ENCODE peak calls at places on chromosomes 5 and 9, in five cellular contexts. I, Q, D, L and O are unnamed samples. For H3K4me1 and H3K27me3, the result is how much of the 10 kb centered on the place peaks cover.

GRCh38 chr5:10140195-10140973 is 109.3 kb downstream of the ATPSCKMT start:
- DNase-seq in L (no peak), I (no peak), Q (no peak), D (no peak), O (peak)

GRCh38 chr9:130579738-130580463 is 524 bp downstream of the FUBP3 start:
- DNase-seq in L (no peak), Q (no peak), I (no peak), D (no peak), O (no peak)

GRCh38 chr5:34915856-34916192 is 313 bp downstream of the BRIX1 start:
- DNase-seq in L (no peak), Q (no peak), I (no peak), D (no peak), O (no peak)

GRCh38 chr5:36854402-36855140 is 22.0 kb upstream of the NIPBL start:
- DNase-seq in I (no peak), D (no peak), Q (no peak), L (no peak), O (no peak)

GRCh38 chr5:624118-624950 is 12.2 kb downstream of the CEP72 start:
- DNase-seq in L (no peak), Q (no peak), D (no peak), I (no peak), O (no peak)

GRCh38 chr9:37385286-37385685 is 37.2 kb upstream of the GRHPR start:
- DNase-seq in I (no peak), D (no peak), L (no peak), Q (no peak), O (no peak)

GRCh38 chr9:78566948-78567675 is 270.2 kb downstream of the PSAT1 start:
- DNase-seq in Q (no peak), D (no peak), L (no peak), I (no peak), O (no peak)

GRCh38 chr9:18463991-18464390 is 10.0 kb upstream of the ADAMTSL1 start:
- DNase-seq in D (no peak), I (no peak), L (no peak), Q (no peak), O (no peak)

GRCh38 chr5:62901001-62901400 is 322.4 kb downstream of the LRRC70 start:
- DNase-seq in D (no peak), Q (no peak), L (no peak), I (no peak), O (no peak)

GRCh38 chr9:130426883-130427282 is 17.9 kb upstream of the ASS1 start:
- DNase-seq in I (no peak), Q (no peak), D (peak), L (no peak), O (peak)

GRCh38 chr5:152631217-152631616 is 226.1 kb upstream of the NMUR2 start:
- DNase-seq in L (no peak), I (no peak), D (no peak), Q (no peak), O (no peak)

GRCh38 chr5:102119252-102119651 is 176.8 kb downstream of the SLCO4C1 start:
- DNase-seq in D (no peak), Q (no peak), L (no peak), I (no peak), O (no peak)

GRCh38 chr9:30972654-30973053 is 1411.8 kb upstream of the ACO1 start:
- DNase-seq in L (no peak), Q (no peak), I (no peak), D (no peak), O (no peak)

GRCh38 chr9:109134167-109134578 is 14.4 kb upstream of the TMEM245 start:
- DNase-seq in L (no peak), I (no peak), Q (no peak), D (no peak), O (no peak)

GRCh38 chr5:160467555-160468418 is 46.1 kb downstream of the PTTG1 start:
- DNase-seq in I (peak), Q (peak), L (peak), D (peak), O (peak)

GRCh38 chr9:77016111-77016525 is 3.3 kb upstream of the FOXB2 start:
- DNase-seq in Q (no peak), I (no peak), L (no peak), D (no peak), O (no peak)

GRCh38 chr9:116479145-116479544 is 208.0 kb upstream of the TRIM32 start:
- DNase-seq in D (no peak), Q (no peak), I (no peak), L (no peak), O (no peak)

GRCh38 chr9:137550958-137551655 is 572 bp upstream of the MRPL41 start:
- DNase-seq in I (no peak), Q (no peak), D (no peak), L (no peak), O (peak)

GRCh38 chr9:71663216-71663615 is 105.1 kb downstream of the CEMIP2 start:
- DNase-seq in D (no peak), L (no peak), I (no peak), Q (no peak), O (no peak)

GRCh38 chr5:35660451-35660850 is 42.8 kb downstream of the SPEF2 start:
- DNase-seq in Q (no peak), D (no peak), L (no peak), I (no peak), O (no peak)

GRCh38 chr9:77014597-77015263 is 4.7 kb upstream of the FOXB2 start:
- DNase-seq in D (no peak), I (no peak), Q (no peak), L (no peak), O (no peak)

GRCh38 chr5:38557792-38558191 is 1.3 kb upstream of the LIFR start:
- DNase-seq in D (no peak), Q (no peak), L (no peak), I (no peak), O (no peak)

GRCh38 chr9:16726718-16727451 is 143.6 kb downstream of the BNC2 start:
- DNase-seq in L (peak), Q (no peak), D (peak), I (no peak), O (peak)

GRCh38 chr9:122222741-122223140 is 6.0 kb downstream of the LHX6 start:
- DNase-seq in Q (no peak), I (no peak), L (no peak), D (no peak), O (no peak)

GRCh38 chr9:129154866-129155477 is 23.1 kb downstream of the IER5L start:
- DNase-seq in D (no peak), L (no peak), I (no peak), Q (no peak), O (no peak)

GRCh38 chr9:107213561-107214028 is 69.5 kb upstream of the RAD23B start:
- DNase-seq in L (no peak), I (no peak), Q (peak), D (peak), O (peak)

GRCh38 chr5:167851416-167851815 is 440.0 kb upstream of the WWC1 start:
- DNase-seq in I (no peak), Q (no peak), L (no peak), D (no peak), O (no peak)

GRCh38 chr5:171121638-171122037 is 187.4 kb upstream of the TLX3 start:
- DNase-seq in D (no peak), Q (no peak), I (no peak), L (no peak), O (no peak)
- H3K4me1 ChIP-seq in D (under half), Q (under half), I (under half), L (under half), O (under half)

GRCh38 chr5:67266654-67267350 is 70.2 kb upstream of the CD180 start:
- DNase-seq in Q (no peak), D (no peak), I (no peak), L (no peak), O (no peak)
- H3K27ac ChIP-seq in Q (no peak), D (peak), I (no peak), L (peak), O (no peak)

DNA sequence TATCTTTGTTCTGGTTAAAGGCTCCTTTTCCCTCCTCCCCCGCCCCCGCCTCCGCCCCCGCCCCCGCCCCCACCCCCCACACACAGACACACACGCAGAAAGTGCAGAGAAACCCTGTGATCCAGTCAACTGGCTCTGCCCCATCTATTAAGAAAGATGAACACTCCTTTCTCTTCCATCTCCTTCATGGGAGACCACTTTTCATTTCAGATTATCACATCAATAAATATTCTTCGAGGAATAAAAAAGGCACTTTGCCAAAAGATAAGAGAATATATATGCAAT is 127.0 kb downstream of the TMEM161B start:
- DNase-seq in Q (no peak), I (no peak), D (no peak), L (no peak), O (no peak)
- H3K27me3 ChIP-seq in Q (under half), I (under half), D (under half), L (under half), O (under half)

GRCh38 chr9:134366223-134367031 is 40.2 kb downstream of the RXRA start:
- DNase-seq in L (peak), Q (no peak), D (peak), I (no peak), O (peak)

GRCh38 chr9:134364391-134365114 is 38.3 kb downstream of the RXRA start:
- DNase-seq in L (no peak), I (no peak), Q (no peak), D (no peak), O (peak)

GRCh38 chr9:134367061-134367460 is 40.8 kb downstream of the RXRA start:
- DNase-seq in D (no peak), I (no peak), L (no peak), Q (no peak), O (no peak)

GRCh38 chr9:134365115-134365596 is 38.9 kb downstream of the RXRA start:
- DNase-seq in I (no peak), D (no peak), L (no peak), Q (no peak), O (no peak)

GRCh38 chr9:134365791-134366222 is 39.6 kb downstream of the RXRA start:
- DNase-seq in Q (no peak), I (no peak), D (no peak), L (peak), O (no peak)
- H3K4me1 ChIP-seq in Q (under half), I (under half), D (under half), L (half or more), O (under half)

DNA sequence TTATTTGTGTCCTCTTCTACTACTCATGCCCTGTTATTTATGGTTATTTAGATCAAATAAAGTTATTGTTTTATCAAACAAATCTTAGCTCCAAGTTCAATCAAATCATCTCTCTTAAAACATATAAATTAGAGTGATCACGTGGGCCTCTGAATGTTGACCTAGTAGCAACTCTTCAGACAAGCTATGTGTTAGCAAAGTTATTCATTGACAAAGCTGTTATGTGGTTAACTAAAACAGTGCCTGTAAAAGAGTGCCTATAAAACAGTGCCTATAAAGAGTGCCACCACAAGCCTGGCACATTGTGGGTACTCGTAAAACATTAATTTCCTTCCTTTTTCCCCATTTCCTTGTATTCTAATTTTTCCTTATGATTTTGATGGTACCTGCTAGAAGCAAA is 421.9 kb downstream of the HCN1 start:
- DNase-seq in I (no peak), D (no peak), Q (no peak), L (no peak), O (no peak)
- H3K27ac ChIP-seq in I (no peak), D (no peak), Q (no peak), L (no peak), O (no peak)

GRCh38 chr5:131200560-131200959 is 29.8 kb downstream of the LYRM7 start:
- DNase-seq in I (no peak), D (no peak), L (no peak), Q (no peak), O (no peak)
- H3K27me3 ChIP-seq in I (under half), D (under half), L (under half), Q (under half), O (under half)

GRCh38 chr9:127538849-127539258 is 73.2 kb upstream of the STXBP1 start:
- DNase-seq in L (no peak), Q (no peak), I (no peak), D (no peak), O (no peak)

GRCh38 chr9:127539982-127540663 is 72.0 kb upstream of the STXBP1 start:
- DNase-seq in Q (no peak), D (no peak), L (peak), I (no peak), O (no peak)

GRCh38 chr9:127540664-127541041 is 71.4 kb upstream of the STXBP1 start:
- DNase-seq in Q (no peak), L (peak), D (no peak), I (no peak), O (no peak)

GRCh38 chr9:127537792-127538191 is 74.3 kb upstream of the STXBP1 start:
- DNase-seq in D (no peak), Q (no peak), I (no peak), L (no peak), O (no peak)

DNA sequence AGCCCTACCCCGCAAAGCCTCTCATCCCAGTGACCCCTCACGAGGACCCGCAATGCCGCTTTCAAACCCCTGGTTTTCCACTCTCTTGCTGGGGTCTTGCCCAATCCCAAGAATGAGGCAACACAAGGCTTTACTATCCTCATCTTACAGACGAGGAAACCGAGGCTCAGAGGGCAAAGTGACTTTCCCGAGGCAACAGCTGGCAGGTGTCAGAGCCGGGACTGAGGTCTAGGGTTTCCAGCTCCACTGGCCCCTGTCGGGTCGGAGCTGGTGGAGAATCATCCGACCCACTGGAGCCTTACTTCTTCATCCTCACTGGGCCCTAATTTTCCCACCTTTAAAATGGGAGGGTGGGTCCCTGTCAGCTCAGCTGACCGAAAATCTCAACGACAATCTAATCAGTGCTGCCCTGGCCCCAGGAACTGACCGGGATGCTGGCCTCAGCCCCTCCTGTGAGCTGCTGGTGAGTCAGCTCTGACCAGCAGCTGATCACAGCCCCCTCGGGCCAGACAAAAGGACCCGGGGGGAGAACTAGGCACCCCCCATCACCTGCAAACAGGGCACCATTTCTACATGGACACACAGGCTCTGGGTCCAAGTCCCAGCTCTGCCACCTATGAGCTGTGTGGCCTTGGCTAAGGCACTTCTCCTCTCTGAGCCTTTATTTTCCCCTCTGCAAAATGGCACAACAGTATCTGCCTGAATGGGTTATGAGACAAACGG is 72.7 kb upstream of the STXBP1 start:
- DNase-seq in D (no peak), Q (no peak), L (no peak), I (no peak), O (no peak)
- H3K4me1 ChIP-seq in D (under half), Q (under half), L (half or more), I (under half), O (under half)